ENCODE peak calls at places on chromosomes 4 and X, in ten cellular contexts. I, A, O, S, E, B, Z, Y, R and F are unnamed samples.

GRCh38 chr4:4384837-4385236 is 2.1 kb upstream of the NSG1 start:
- DNase-seq in S (no peak), Z (peak), O (no peak), B (no peak), I (peak), A (no peak), Y (no peak), R (no peak), E (peak), F (no peak)

GRCh38 chrX:10050481-10050880 is 83.3 kb downstream of the CLDN34 start:
- DNase-seq in E (no peak), I (no peak), O (no peak), S (no peak), B (no peak), R (no peak), Y (no peak), A (no peak), Z (no peak), F (no peak)

GRCh38 chr4:17726911-17727310 is 54.5 kb downstream of the FAM184B start:
- DNase-seq in I (no peak), A (no peak), O (no peak), Z (peak), S (no peak), B (no peak), R (no peak), E (no peak), Y (no peak), F (no peak)

GRCh38 chr4:74109116-74109791 is 10.3 kb upstream of the CXCL2 start:
- DNase-seq in R (no peak), S (peak), O (peak), Z (peak), I (no peak), E (peak), A (peak), Y (no peak), B (no peak), F (no peak)

GRCh38 chr4:173529505-173530325 is at the start of gene HAND2:
- DNase-seq in Y (no peak), Z (peak), I (no peak), S (peak), R (peak), B (no peak), E (peak), A (no peak), O (peak), F (no peak)

GRCh38 chr4:139144911-139145551 is 32.0 kb downstream of the ELF2 start:
- DNase-seq in E (no peak), R (no peak), Y (no peak), S (no peak), Z (no peak), I (peak), B (no peak), A (peak), O (no peak), F (no peak)

GRCh38 chr4:40629401-40630334 is at the start of gene RBM47:
- DNase-seq in O (peak), B (peak), Y (no peak), R (peak), Z (peak), S (peak), E (peak), I (peak), A (peak), F (no peak)

GRCh38 chrX:132270699-132271098 is 51.5 kb upstream of the RAP2C start:
- DNase-seq in R (no peak), A (no peak), I (no peak), Y (no peak), Z (peak), B (no peak), E (peak), S (peak), O (peak), F (no peak)

GRCh38 chrX:122816288-122816687 is 367.8 kb upstream of the GRIA3 start:
- DNase-seq in O (no peak), R (no peak), E (no peak), Z (no peak), A (no peak), B (no peak), I (no peak), Y (no peak), S (no peak), F (no peak)

GRCh38 chr4:18318682-18319410 is 297.3 kb upstream of the LCORL start:
- DNase-seq in A (peak), Y (no peak), Z (no peak), I (no peak), B (no peak), O (peak), R (no peak), E (peak), S (no peak), F (no peak)

GRCh38 chr4:140943887-140944515 is 187.8 kb upstream of the TBC1D9 start:
- DNase-seq in B (no peak), E (peak), Y (no peak), S (peak), A (no peak), O (no peak), I (no peak), R (no peak), Z (no peak), F (no peak)

GRCh38 chr4:184514121-184514988 is 40.0 kb upstream of the IRF2 start:
- DNase-seq in E (peak), A (no peak), Z (peak), R (peak), Y (no peak), S (peak), I (no peak), O (peak), B (peak), F (peak)